ENCODE peak calls at places on chromosomes 7 and 10, in eight cellular contexts. N is stimulated activated CD8-positive, alpha-beta memory T cell treated with anti-CD3 and anti-CD28 coated beads, Interleukin-7, amount 100 ng/mL, for 24 hours; K is EL; Z is A549; W is choroid plexus epithelial cell; O is HEK293T; Q is HTR-8/SVneo; V is AG10803. X is an unnamed sample.

GRCh38 chr7:88109612-88110011 is 110.2 kb downstream of the SRI start:
- DNase-seq in N (no peak), K (no peak), Z (no peak), W (no peak), O (no peak), Q (no peak), V (no peak), X (no peak)

GRCh38 chr10:99531026-99531695 is 1.6 kb upstream of the NKX2-3 start:
- DNase-seq in N (no peak), K (no peak), Z (no peak), W (no peak), O (no peak), Q (no peak), V (no peak), X (no peak)

GRCh38 chr10:122178655-122179054 is 92.4 kb upstream of the BTBD16 start:
- DNase-seq in N (no peak), K (no peak), Z (no peak), W (no peak), O (no peak), Q (no peak), V (no peak), X (no peak)

GRCh38 chr10:25017661-25018060 is 1.2 kb downstream of the THNSL1 start:
- DNase-seq in N (no peak), K (no peak), Z (no peak), W (no peak), O (no peak), Q (no peak), V (no peak), X (no peak)

GRCh38 chr7:46979439-46979838 is 602.5 kb downstream of the TNS3 start:
- DNase-seq in N (no peak), K (no peak), Z (no peak), W (peak), O (no peak), Q (no peak), V (peak), X (no peak)

GRCh38 chr7:98870071-98870651 is 347 bp upstream of the TMEM130 start:
- DNase-seq in N (peak), K (peak), Z (peak), W (peak), O (peak), Q (peak), V (peak), X (peak)

GRCh38 chr7:123647106-123647730 is 8.4 kb upstream of the LMOD2 start:
- DNase-seq in N (no peak), K (peak), Z (no peak), W (no peak), O (no peak), Q (no peak), V (no peak), X (no peak)

GRCh38 chr10:21173433-21173963 is 276.4 kb upstream of the NEBL start:
- DNase-seq in N (no peak), K (no peak), Z (no peak), W (no peak), O (peak), Q (no peak), V (no peak), X (no peak)

GRCh38 chr7:77359599-77359998 is 56.5 kb downstream of the GSAP start:
- DNase-seq in N (no peak), K (no peak), Z (peak), W (no peak), O (no peak), Q (no peak), V (no peak), X (no peak)

GRCh38 chr7:25187932-25188331 is 40.4 kb downstream of the NPVF start:
- DNase-seq in N (no peak), K (no peak), Z (peak), W (no peak), O (no peak), Q (no peak), V (no peak), X (no peak)

GRCh38 chr10:124343351-124344265 is 75.1 kb downstream of the OAT start:
- DNase-seq in N (no peak), K (no peak), Z (no peak), W (no peak), O (no peak), Q (no peak), V (no peak), X (no peak)

GRCh38 chr10:79547973-79548372 is 12.2 kb downstream of the SFTPA2 start:
- DNase-seq in N (no peak), K (no peak), Z (no peak), W (no peak), O (no peak), Q (no peak), V (no peak), X (no peak)

GRCh38 chr10:100510533-100511308 is 8.9 kb downstream of the SEC31B start:
- DNase-seq in N (no peak), K (no peak), Z (no peak), W (no peak), O (no peak), Q (no peak), V (no peak), X (no peak)

GRCh38 chr7:504221-505081 is 15.2 kb downstream of the PDGFA start:
- DNase-seq in N (no peak), K (no peak), Z (no peak), W (no peak), O (no peak), Q (no peak), V (no peak), X (no peak)

GRCh38 chr7:23494009-23494408 is 23.7 kb upstream of the IGF2BP3 start:
- DNase-seq in N (no peak), K (no peak), Z (no peak), W (no peak), O (no peak), Q (no peak), V (no peak), X (no peak)

GRCh38 chr7:151736403-151736909 is 140.5 kb downstream of the PRKAG2 start:
- DNase-seq in N (no peak), K (peak), Z (peak), W (peak), O (peak), Q (peak), V (peak), X (no peak)

GRCh38 chr7:27201231-27202017 is 1.5 kb upstream of the HOXA13 start:
- DNase-seq in N (no peak), K (peak), Z (peak), W (no peak), O (no peak), Q (no peak), V (no peak), X (no peak)

GRCh38 chr10:15719062-15719898 is 442 bp downstream of the ITGA8 start:
- DNase-seq in N (no peak), K (peak), Z (no peak), W (no peak), O (peak), Q (no peak), V (peak), X (peak)

GRCh38 chr10:33661580-33662269 is 327.3 kb upstream of the NRP1 start:
- DNase-seq in N (no peak), K (peak), Z (peak), W (peak), O (no peak), Q (peak), V (peak), X (no peak)

GRCh38 chr10:14403359-14403758 is 72.6 kb upstream of the FRMD4A start:
- DNase-seq in N (no peak), K (no peak), Z (no peak), W (no peak), O (no peak), Q (no peak), V (no peak), X (no peak)

X was measured in mesothelial cell of epicardium.